ENCODE peak calls at places on chromosomes 16 and 17, in nine cellular contexts. One of them, this sample, is unnamed.

GRCh38 chr17:72953621-72954020 is 138.9 kb downstream of the SLC39A11 start:
- DNase-seq in type B pancreatic cell: no peak
- DNase-seq in uterus: no peak
- DNase-seq in left ventricle myocardium inferior: no peak
- DNase-seq in thoracic aorta: no peak
- DNase-seq in upper lobe of right lung: no peak
- DNase-seq in fibroblast of the aortic adventitia: no peak
- DNase-seq in CD8-positive, alpha-beta T cell: no peak
- DNase-seq in lung: no peak
- DNase-seq in this sample: no peak

GRCh38 chr17:83200231-83200699 is 120.9 kb downstream of the METRNL start:
- DNase-seq in lung: peak; percentile 48
- DNase-seq in uterus: peak; percentile 36
- DNase-seq in CD8-positive, alpha-beta T cell: peak; percentile 70
- DNase-seq in left ventricle myocardium inferior: peak; percentile 76
- DNase-seq in type B pancreatic cell: no peak
- DNase-seq in fibroblast of the aortic adventitia: peak; percentile 46
- DNase-seq in upper lobe of right lung: peak; percentile 87
- DNase-seq in thoracic aorta: peak; percentile 45
- DNase-seq in this sample: no peak

GRCh38 chr17:56185491-56185890 is 32.2 kb downstream of the ANKFN1 start:
- DNase-seq in thoracic aorta: no peak
- DNase-seq in uterus: no peak
- DNase-seq in fibroblast of the aortic adventitia: peak; percentile 86
- DNase-seq in lung: no peak
- DNase-seq in CD8-positive, alpha-beta T cell: no peak
- DNase-seq in left ventricle myocardium inferior: no peak
- DNase-seq in upper lobe of right lung: no peak
- DNase-seq in type B pancreatic cell: no peak
- DNase-seq in this sample: no peak

GRCh38 chr17:44559288-44560249 is 2.3 kb downstream of the FZD2 start:
- DNase-seq in type B pancreatic cell: no peak
- DNase-seq in lung: no peak
- DNase-seq in thoracic aorta: no peak
- DNase-seq in left ventricle myocardium inferior: no peak
- DNase-seq in fibroblast of the aortic adventitia: peak; percentile 61
- DNase-seq in uterus: no peak
- DNase-seq in upper lobe of right lung: no peak
- DNase-seq in CD8-positive, alpha-beta T cell: no peak
- DNase-seq in this sample: no peak

GRCh38 chr17:60330731-60331130 is 61.2 kb downstream of the USP32 start:
- DNase-seq in uterus: no peak
- DNase-seq in lung: no peak
- DNase-seq in type B pancreatic cell: no peak
- DNase-seq in thoracic aorta: no peak
- DNase-seq in left ventricle myocardium inferior: no peak
- DNase-seq in fibroblast of the aortic adventitia: peak; percentile 50
- DNase-seq in upper lobe of right lung: no peak
- DNase-seq in CD8-positive, alpha-beta T cell: no peak
- DNase-seq in this sample: no peak

GRCh38 chr16:86798247-86799041 is 220.1 kb downstream of the FOXL1 start:
- DNase-seq in uterus: no peak
- DNase-seq in CD8-positive, alpha-beta T cell: no peak
- DNase-seq in fibroblast of the aortic adventitia: peak; percentile 31
- DNase-seq in left ventricle myocardium inferior: no peak
- DNase-seq in thoracic aorta: no peak
- DNase-seq in type B pancreatic cell: no peak
- DNase-seq in upper lobe of right lung: no peak
- DNase-seq in lung: no peak
- DNase-seq in this sample: no peak

GRCh38 chr17:50033316-50033715 is 22.6 kb upstream of the ITGA3 start:
- DNase-seq in lung: peak; percentile 25
- DNase-seq in fibroblast of the aortic adventitia: peak; percentile 89
- DNase-seq in uterus: no peak
- DNase-seq in CD8-positive, alpha-beta T cell: no peak
- DNase-seq in upper lobe of right lung: no peak
- DNase-seq in left ventricle myocardium inferior: no peak
- DNase-seq in type B pancreatic cell: no peak
- DNase-seq in thoracic aorta: no peak
- DNase-seq in this sample: no peak

GRCh38 chr16:50509521-50510341 is 38.5 kb upstream of the NKD1 start:
- DNase-seq in fibroblast of the aortic adventitia: peak; percentile 3
- DNase-seq in upper lobe of right lung: no peak
- DNase-seq in type B pancreatic cell: peak; percentile 65
- DNase-seq in thoracic aorta: no peak
- DNase-seq in CD8-positive, alpha-beta T cell: peak; percentile 60
- DNase-seq in lung: no peak
- DNase-seq in left ventricle myocardium inferior: no peak
- DNase-seq in uterus: no peak
- DNase-seq in this sample: peak; percentile 82

GRCh38 chr17:75267403-75268232 is 3.4 kb downstream of the MIF4GD start:
- DNase-seq in fibroblast of the aortic adventitia: no peak
- DNase-seq in CD8-positive, alpha-beta T cell: no peak
- DNase-seq in lung: no peak
- DNase-seq in type B pancreatic cell: no peak
- DNase-seq in uterus: no peak
- DNase-seq in left ventricle myocardium inferior: no peak
- DNase-seq in upper lobe of right lung: no peak
- DNase-seq in thoracic aorta: no peak
- DNase-seq in this sample: no peak

GRCh38 chr17:76337413-76337777 is 16.3 kb downstream of the PRPSAP1 start:
- DNase-seq in upper lobe of right lung: no peak
- DNase-seq in thoracic aorta: no peak
- DNase-seq in lung: no peak
- DNase-seq in fibroblast of the aortic adventitia: no peak
- DNase-seq in uterus: no peak
- DNase-seq in left ventricle myocardium inferior: no peak
- DNase-seq in type B pancreatic cell: no peak
- DNase-seq in CD8-positive, alpha-beta T cell: no peak
- DNase-seq in this sample: no peak

GRCh38 chr17:66545918-66546317 is 243.5 kb downstream of the PRKCA start:
- DNase-seq in fibroblast of the aortic adventitia: no peak
- DNase-seq in upper lobe of right lung: no peak
- DNase-seq in type B pancreatic cell: no peak
- DNase-seq in thoracic aorta: no peak
- DNase-seq in CD8-positive, alpha-beta T cell: no peak
- DNase-seq in lung: no peak
- DNase-seq in uterus: no peak
- DNase-seq in left ventricle myocardium inferior: no peak
- DNase-seq in this sample: no peak

GRCh38 chr17:76497979-76498885 is 3.0 kb downstream of the RHBDF2 start:
- DNase-seq in fibroblast of the aortic adventitia: peak; percentile 69
- DNase-seq in thoracic aorta: peak; percentile 38
- DNase-seq in upper lobe of right lung: peak; percentile 86
- DNase-seq in uterus: peak; percentile 59
- DNase-seq in left ventricle myocardium inferior: peak; percentile 87
- DNase-seq in type B pancreatic cell: no peak
- DNase-seq in CD8-positive, alpha-beta T cell: no peak
- DNase-seq in lung: peak; percentile 68
- DNase-seq in this sample: peak; percentile 93

GRCh38 chr16:35797811-35798210 is 2338.4 kb downstream of the TP53TG3F start:
- DNase-seq in CD8-positive, alpha-beta T cell: no peak
- DNase-seq in upper lobe of right lung: no peak
- DNase-seq in type B pancreatic cell: no peak
- DNase-seq in fibroblast of the aortic adventitia: no peak
- DNase-seq in thoracic aorta: no peak
- DNase-seq in lung: no peak
- DNase-seq in left ventricle myocardium inferior: no peak
- DNase-seq in uterus: no peak
- DNase-seq in this sample: no peak

GRCh38 chr16:27918755-27919154 is 144.8 kb downstream of the GSG1L start:
- DNase-seq in CD8-positive, alpha-beta T cell: no peak
- DNase-seq in fibroblast of the aortic adventitia: peak; percentile 1
- DNase-seq in uterus: no peak
- DNase-seq in lung: no peak
- DNase-seq in upper lobe of right lung: no peak
- DNase-seq in thoracic aorta: no peak
- DNase-seq in type B pancreatic cell: no peak
- DNase-seq in left ventricle myocardium inferior: no peak
- DNase-seq in this sample: no peak

GRCh38 chr16:11256657-11257130 is 690 bp upstream of the SOCS1 start:
- DNase-seq in lung: peak; percentile 63
- DNase-seq in uterus: no peak
- DNase-seq in type B pancreatic cell: peak; percentile 75
- DNase-seq in left ventricle myocardium inferior: peak; percentile 76
- DNase-seq in fibroblast of the aortic adventitia: peak; percentile 39
- DNase-seq in thoracic aorta: no peak
- DNase-seq in upper lobe of right lung: no peak
- DNase-seq in CD8-positive, alpha-beta T cell: peak; percentile 56
- DNase-seq in this sample: peak; percentile 92

GRCh38 chr16:4538386-4539235 is at the start of gene CDIP1:
- DNase-seq in uterus: peak; percentile 97
- DNase-seq in type B pancreatic cell: peak; percentile 96
- DNase-seq in thoracic aorta: peak; percentile 91
- DNase-seq in fibroblast of the aortic adventitia: peak; percentile 93
- DNase-seq in upper lobe of right lung: peak; percentile 99
- DNase-seq in lung: peak; percentile 97
- DNase-seq in CD8-positive, alpha-beta T cell: peak; percentile 98
- DNase-seq in left ventricle myocardium inferior: peak; percentile 97
- DNase-seq in this sample: peak; percentile 98
- TF ChIP-seq CTCF in uterus: no peak
- TF ChIP-seq CTCF in type B pancreatic cell: peak; percentile 27
- TF ChIP-seq CTCF in thoracic aorta: no peak
- TF ChIP-seq CTCF in fibroblast of the aortic adventitia: no peak
- TF ChIP-seq CTCF in upper lobe of right lung: no peak
- TF ChIP-seq CTCF in lung: no peak
- TF ChIP-seq CTCF in CD8-positive, alpha-beta T cell: no peak
- TF ChIP-seq CTCF in left ventricle myocardium inferior: peak; percentile 19
- TF ChIP-seq CTCF in this sample: peak; percentile 15

DNA sequence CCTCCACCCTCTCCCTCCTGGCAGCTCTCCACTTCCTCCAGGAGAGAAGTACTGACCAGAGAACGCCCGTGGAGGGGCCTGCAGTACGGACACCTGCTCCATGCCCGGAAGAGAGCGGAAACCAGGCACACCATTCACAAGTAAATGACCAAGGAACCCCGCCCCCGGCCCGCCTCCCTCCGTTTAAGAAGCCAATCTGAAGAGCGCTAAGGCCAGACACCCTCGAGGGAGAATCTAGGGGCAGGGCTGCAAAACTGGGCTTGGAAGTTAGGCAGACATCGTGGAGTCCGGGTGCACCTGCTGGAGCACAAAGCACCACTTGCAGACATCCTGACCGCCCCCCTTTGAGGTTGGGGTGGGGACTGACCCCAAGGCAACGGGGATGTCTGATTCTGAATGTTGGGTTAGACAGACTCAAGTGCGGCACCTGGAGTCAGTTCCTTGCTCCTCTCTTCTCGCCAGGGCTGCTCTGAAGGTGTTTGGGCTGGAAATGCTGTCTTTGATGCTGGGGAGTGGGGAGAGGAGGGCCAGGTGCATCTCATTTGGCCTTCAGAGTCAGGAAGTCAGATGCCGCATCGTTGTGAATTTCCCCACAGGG is 964 bp upstream of the FAAP100 start:
- DNase-seq in uterus: peak; percentile 70
- DNase-seq in left ventricle myocardium inferior: peak; percentile 75
- DNase-seq in type B pancreatic cell: no peak
- DNase-seq in lung: peak; percentile 77
- DNase-seq in CD8-positive, alpha-beta T cell: peak; percentile 83
- DNase-seq in upper lobe of right lung: peak; percentile 88
- DNase-seq in fibroblast of the aortic adventitia: peak; percentile 77
- DNase-seq in thoracic aorta: peak; percentile 51
- DNase-seq in this sample: peak; percentile 85
- TF ChIP-seq CTCF in uterus: no peak
- TF ChIP-seq CTCF in left ventricle myocardium inferior: no peak
- TF ChIP-seq CTCF in type B pancreatic cell: no peak
- TF ChIP-seq CTCF in lung: no peak
- TF ChIP-seq CTCF in CD8-positive, alpha-beta T cell: no peak
- TF ChIP-seq CTCF in upper lobe of right lung: no peak
- TF ChIP-seq CTCF in fibroblast of the aortic adventitia: peak; percentile 19
- TF ChIP-seq CTCF in thoracic aorta: no peak
- TF ChIP-seq CTCF in this sample: peak; percentile 27

GRCh38 chr17:8096541-8096940 is 9.0 kb upstream of the ALOX12B start:
- DNase-seq in left ventricle myocardium inferior: no peak
- DNase-seq in upper lobe of right lung: no peak
- DNase-seq in CD8-positive, alpha-beta T cell: no peak
- DNase-seq in lung: no peak
- DNase-seq in fibroblast of the aortic adventitia: no peak
- DNase-seq in type B pancreatic cell: no peak
- DNase-seq in uterus: no peak
- DNase-seq in thoracic aorta: no peak
- DNase-seq in this sample: no peak

GRCh38 chr17:8100763-8101162 is 13.2 kb upstream of the ALOX12B start:
- DNase-seq in fibroblast of the aortic adventitia: no peak
- DNase-seq in uterus: no peak
- DNase-seq in lung: no peak
- DNase-seq in left ventricle myocardium inferior: no peak
- DNase-seq in thoracic aorta: no peak
- DNase-seq in type B pancreatic cell: no peak
- DNase-seq in CD8-positive, alpha-beta T cell: no peak
- DNase-seq in upper lobe of right lung: no peak
- DNase-seq in this sample: no peak

GRCh38 chr17:8100149-8100548 is 12.6 kb upstream of the ALOX12B start:
- DNase-seq in lung: no peak
- DNase-seq in left ventricle myocardium inferior: no peak
- DNase-seq in upper lobe of right lung: no peak
- DNase-seq in uterus: no peak
- DNase-seq in type B pancreatic cell: no peak
- DNase-seq in fibroblast of the aortic adventitia: no peak
- DNase-seq in CD8-positive, alpha-beta T cell: no peak
- DNase-seq in thoracic aorta: no peak
- DNase-seq in this sample: no peak

GRCh38 chr17:8091033-8091687 is 3.6 kb upstream of the ALOX12B start:
- DNase-seq in thoracic aorta: no peak
- DNase-seq in left ventricle myocardium inferior: no peak
- DNase-seq in upper lobe of right lung: no peak
- DNase-seq in type B pancreatic cell: no peak
- DNase-seq in lung: no peak
- DNase-seq in CD8-positive, alpha-beta T cell: no peak
- DNase-seq in uterus: no peak
- DNase-seq in fibroblast of the aortic adventitia: no peak
- DNase-seq in this sample: no peak

DNA sequence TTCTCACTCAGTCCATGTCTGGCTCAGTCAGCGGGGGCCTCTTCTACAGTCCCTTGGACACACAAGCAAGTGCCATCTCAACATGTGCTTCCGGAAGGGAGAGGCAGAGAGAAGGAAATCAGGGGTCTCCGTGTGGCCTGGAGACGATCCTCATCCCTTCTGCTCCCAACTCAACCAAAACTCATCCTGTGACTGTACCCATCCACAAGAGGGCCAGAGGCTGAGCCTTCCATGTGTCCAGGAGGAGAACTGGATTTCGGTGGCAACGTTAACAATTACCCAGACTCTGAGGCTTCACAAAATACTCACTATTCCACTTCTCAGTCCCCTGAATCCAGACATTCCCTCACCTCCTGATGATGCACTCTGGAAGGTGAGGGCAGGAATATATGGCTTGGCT is 7.8 kb upstream of the ALOX12B start:
- DNase-seq in upper lobe of right lung: no peak
- DNase-seq in CD8-positive, alpha-beta T cell: no peak
- DNase-seq in left ventricle myocardium inferior: no peak
- DNase-seq in uterus: no peak
- DNase-seq in thoracic aorta: no peak
- DNase-seq in lung: no peak
- DNase-seq in type B pancreatic cell: no peak
- DNase-seq in fibroblast of the aortic adventitia: no peak
- DNase-seq in this sample: no peak
- TF ChIP-seq CTCF in upper lobe of right lung: no peak
- TF ChIP-seq CTCF in CD8-positive, alpha-beta T cell: no peak
- TF ChIP-seq CTCF in left ventricle myocardium inferior: no peak
- TF ChIP-seq CTCF in uterus: no peak
- TF ChIP-seq CTCF in thoracic aorta: no peak
- TF ChIP-seq CTCF in lung: no peak
- TF ChIP-seq CTCF in type B pancreatic cell: no peak
- TF ChIP-seq CTCF in fibroblast of the aortic adventitia: peak; percentile 3
- TF ChIP-seq CTCF in this sample: no peak

GRCh38 chr16:31136287-31136662 is 748 bp upstream of the PRSS8 start:
- DNase-seq in fibroblast of the aortic adventitia: no peak
- DNase-seq in left ventricle myocardium inferior: no peak
- DNase-seq in lung: no peak
- DNase-seq in CD8-positive, alpha-beta T cell: no peak
- DNase-seq in thoracic aorta: no peak
- DNase-seq in upper lobe of right lung: no peak
- DNase-seq in uterus: no peak
- DNase-seq in type B pancreatic cell: no peak
- DNase-seq in this sample: no peak
- TF ChIP-seq CTCF in fibroblast of the aortic adventitia: no peak
- TF ChIP-seq CTCF in left ventricle myocardium inferior: no peak
- TF ChIP-seq CTCF in lung: no peak
- TF ChIP-seq CTCF in CD8-positive, alpha-beta T cell: no peak
- TF ChIP-seq CTCF in thoracic aorta: no peak
- TF ChIP-seq CTCF in upper lobe of right lung: no peak
- TF ChIP-seq CTCF in uterus: no peak
- TF ChIP-seq CTCF in type B pancreatic cell: no peak
- TF ChIP-seq CTCF in this sample: no peak

This sample was measured in osteocyte.